ENCODE peak calls at places on chromosomes 13 and 19, in four cellular contexts. One of them, this sample, is unnamed.
A peak's percentile ranks its signal among the peaks of the same experiment; 100 is the strongest.

GRCh38 chr19:4088975-4089374 is 22.3 kb upstream of the ZBTB7A start:
- DNase-seq in H1: no peak
- DNase-seq in K562: peak; percentile 53
- DNase-seq in HepG2: no peak
- DNase-seq in this sample: no peak

GRCh38 chr13:98821372-98822237 is 69.1 kb upstream of the SLC15A1 start:
- DNase-seq in H1: no peak
- DNase-seq in K562: no peak
- DNase-seq in HepG2: peak; percentile 51
- DNase-seq in this sample: peak; percentile 33

GRCh38 chr19:6056282-6056741 is 54.0 kb downstream of the RFX2 start:
- DNase-seq in H1: no peak
- DNase-seq in K562: no peak
- DNase-seq in HepG2: peak; percentile 56
- DNase-seq in this sample: peak; percentile 32

GRCh38 chr19:46863818-46864629 is 3.2 kb downstream of the ARHGAP35 start:
- DNase-seq in H1: peak; percentile 65
- DNase-seq in K562: no peak
- DNase-seq in HepG2: peak; percentile 66
- DNase-seq in this sample: no peak

GRCh38 chr13:33235078-33235477 is 50.5 kb downstream of the STARD13 start:
- DNase-seq in H1: no peak
- DNase-seq in K562: no peak
- DNase-seq in HepG2: peak; percentile 71
- DNase-seq in this sample: no peak

GRCh38 chr13:20126460-20127262 is 34.2 kb downstream of the GJA3 start:
- DNase-seq in H1: no peak
- DNase-seq in K562: no peak
- DNase-seq in HepG2: no peak
- DNase-seq in this sample: no peak

GRCh38 chr13:113153810-113154748 is 4.4 kb upstream of the PROZ start:
- DNase-seq in H1: peak; percentile 71
- DNase-seq in K562: peak; percentile 76
- DNase-seq in HepG2: peak; percentile 49
- DNase-seq in this sample: peak; percentile 70

GRCh38 chr19:23901360-23901759 is 13.3 kb upstream of the ZNF726 start:
- DNase-seq in H1: no peak
- DNase-seq in K562: no peak
- DNase-seq in HepG2: no peak
- DNase-seq in this sample: no peak

GRCh38 chr19:10335149-10336053 is 2.1 kb upstream of the RAVER1 start:
- DNase-seq in H1: peak; percentile 61
- DNase-seq in K562: no peak
- DNase-seq in HepG2: no peak
- DNase-seq in this sample: no peak

GRCh38 chr13:75511226-75511625 is 26.4 kb downstream of the COMMD6 start:
- DNase-seq in H1: no peak
- DNase-seq in K562: no peak
- DNase-seq in HepG2: no peak
- DNase-seq in this sample: no peak

GRCh38 chr19:6062274-6062673 is 48.0 kb downstream of the RFX2 start:
- DNase-seq in H1: no peak
- DNase-seq in K562: no peak
- DNase-seq in HepG2: no peak
- DNase-seq in this sample: no peak

GRCh38 chr13:20901668-20902437 is 693 bp downstream of the XPO4 start:
- DNase-seq in H1: no peak
- DNase-seq in K562: peak; percentile 64
- DNase-seq in HepG2: peak; percentile 54
- DNase-seq in this sample: peak; percentile 24

GRCh38 chr13:36454962-36455361 is 22.7 kb downstream of the CCNA1 start:
- DNase-seq in H1: no peak
- DNase-seq in K562: no peak
- DNase-seq in HepG2: no peak
- DNase-seq in this sample: no peak

GRCh38 chr13:103039183-103039582 is 27.0 kb downstream of the SLC10A2 start:
- DNase-seq in H1: no peak
- DNase-seq in K562: no peak
- DNase-seq in HepG2: no peak
- DNase-seq in this sample: no peak

GRCh38 chr13:103757361-103757760 is 691.1 kb upstream of the SLC10A2 start:
- DNase-seq in H1: no peak
- DNase-seq in K562: no peak
- DNase-seq in HepG2: no peak
- DNase-seq in this sample: no peak

DNA sequence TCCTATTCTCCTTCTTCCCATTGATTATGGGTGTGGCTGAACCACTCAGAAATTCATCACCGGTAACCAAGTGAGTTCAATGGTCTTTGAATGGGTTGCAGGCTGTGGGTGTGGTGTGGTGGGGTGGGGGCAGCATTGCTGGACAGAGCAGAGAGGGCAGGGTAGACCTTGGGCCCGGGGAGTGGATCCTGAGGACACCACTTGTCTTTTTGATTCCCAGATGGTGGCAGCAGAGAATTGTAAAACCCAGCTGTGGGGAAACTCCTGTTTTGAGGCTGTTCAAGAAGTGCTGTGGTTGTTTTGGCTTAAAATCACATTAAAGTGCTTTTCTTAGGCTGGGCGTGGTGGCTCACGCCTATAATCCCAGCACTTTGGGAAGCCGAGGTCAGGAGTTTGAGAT is 45.8 kb upstream of the RGCC start:
- DNase-seq in H1: no peak
- DNase-seq in K562: peak; percentile 20
- DNase-seq in HepG2: peak; percentile 62
- DNase-seq in this sample: peak; percentile 29
- TF ChIP-seq KDM1A in H1: no peak
- TF ChIP-seq KDM1A in K562: no peak
- TF ChIP-seq KDM1A in HepG2: no peak
- TF ChIP-seq KDM1A in this sample: no peak

DNA sequence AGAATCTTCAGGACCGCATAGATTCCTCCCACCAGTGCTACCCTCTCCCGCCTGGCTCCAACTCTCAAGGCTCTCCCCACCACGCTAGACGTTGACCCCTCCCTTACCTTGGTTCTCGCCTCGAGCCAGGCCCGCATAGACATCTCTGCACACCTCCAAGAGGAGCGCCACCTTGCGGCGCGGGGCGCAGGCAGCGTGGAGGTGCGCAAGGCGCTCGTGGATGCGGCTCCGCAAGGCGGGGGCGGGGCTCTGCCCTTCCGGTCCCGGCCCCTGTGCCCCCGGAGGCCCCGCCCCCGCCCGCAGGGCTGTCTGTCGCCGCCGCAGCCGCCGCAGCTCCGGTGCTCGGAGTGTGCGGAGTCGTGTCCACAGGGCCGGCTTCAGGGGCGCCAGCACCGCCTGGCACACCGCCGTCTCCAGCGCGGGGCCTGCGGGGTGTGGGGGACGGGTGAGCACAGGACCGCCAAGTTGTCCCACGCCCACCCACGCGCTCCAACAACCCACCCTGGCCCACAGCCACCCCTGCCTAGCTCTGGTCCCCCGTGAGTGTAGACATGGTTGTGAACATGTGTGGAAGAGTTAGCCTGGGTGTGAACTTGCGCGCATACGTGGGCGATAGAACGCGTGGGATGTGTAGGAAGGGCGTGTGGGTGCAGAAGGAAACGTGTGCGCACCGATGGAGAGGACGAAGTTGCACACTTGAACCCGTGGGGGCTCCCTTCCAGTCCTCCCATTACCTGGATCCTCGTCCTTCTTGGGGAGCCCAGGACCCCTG is 8.1 kb downstream of the RINL start:
- DNase-seq in H1: peak; percentile 91
- DNase-seq in K562: no peak
- DNase-seq in HepG2: no peak
- DNase-seq in this sample: peak; percentile 93
- TF ChIP-seq JUN in H1: no peak
- TF ChIP-seq JUN in K562: no peak
- TF ChIP-seq JUN in HepG2: no peak
- TF ChIP-seq JUN in this sample: peak; percentile 58

GRCh38 chr13:43787998-43788397 is 1.2 kb upstream of the ENOX1 start:
- DNase-seq in H1: no peak
- DNase-seq in K562: no peak
- DNase-seq in HepG2: no peak
- DNase-seq in this sample: peak; percentile 51
- H3K4me1 ChIP-seq in H1: peaks cover 6% of the 10 kb centered on the region
- H3K4me1 ChIP-seq in K562: no peaks in the 10 kb centered on the region
- H3K4me1 ChIP-seq in HepG2: peaks cover 7% of the 10 kb centered on the region
- H3K4me1 ChIP-seq in this sample: peaks cover 9% of the 10 kb centered on the region

GRCh38 chr13:44834404-44834803 is 154.9 kb downstream of the NUFIP1 start:
- DNase-seq in H1: no peak
- DNase-seq in K562: no peak
- DNase-seq in HepG2: no peak
- DNase-seq in this sample: no peak
- TF ChIP-seq KDM1A in H1: no peak
- TF ChIP-seq KDM1A in K562: no peak
- TF ChIP-seq KDM1A in HepG2: no peak
- TF ChIP-seq KDM1A in this sample: no peak

GRCh38 chr19:9075064-9075964 is 11.5 kb upstream of the OR1M1 start:
- DNase-seq in H1: peak; percentile 57
- DNase-seq in K562: peak; percentile 96
- DNase-seq in HepG2: peak; percentile 65
- DNase-seq in this sample: peak; percentile 97
- TF ChIP-seq JUN in H1: no peak
- TF ChIP-seq JUN in K562: no peak
- TF ChIP-seq JUN in HepG2: no peak
- TF ChIP-seq JUN in this sample: peak; percentile 95

GRCh38 chr19:11560404-11560988 is 1.5 kb upstream of the ELOF1 start:
- DNase-seq in H1: peak; percentile 65
- DNase-seq in K562: peak; percentile 86
- DNase-seq in HepG2: peak; percentile 80
- DNase-seq in this sample: peak; percentile 73

GRCh38 chr19:11555246-11555645 is 3.8 kb downstream of the ELOF1 start:
- DNase-seq in H1: no peak
- DNase-seq in K562: no peak
- DNase-seq in HepG2: no peak
- DNase-seq in this sample: no peak

GRCh38 chr19:11554160-11554559 is 4.9 kb downstream of the ELOF1 start:
- DNase-seq in H1: no peak
- DNase-seq in K562: no peak
- DNase-seq in HepG2: no peak
- DNase-seq in this sample: no peak

GRCh38 chr19:11558881-11559828 is at the start of gene ELOF1:
- DNase-seq in H1: peak; percentile 95
- DNase-seq in K562: peak; percentile 98
- DNase-seq in HepG2: peak; percentile 96
- DNase-seq in this sample: peak; percentile 94

DNA sequence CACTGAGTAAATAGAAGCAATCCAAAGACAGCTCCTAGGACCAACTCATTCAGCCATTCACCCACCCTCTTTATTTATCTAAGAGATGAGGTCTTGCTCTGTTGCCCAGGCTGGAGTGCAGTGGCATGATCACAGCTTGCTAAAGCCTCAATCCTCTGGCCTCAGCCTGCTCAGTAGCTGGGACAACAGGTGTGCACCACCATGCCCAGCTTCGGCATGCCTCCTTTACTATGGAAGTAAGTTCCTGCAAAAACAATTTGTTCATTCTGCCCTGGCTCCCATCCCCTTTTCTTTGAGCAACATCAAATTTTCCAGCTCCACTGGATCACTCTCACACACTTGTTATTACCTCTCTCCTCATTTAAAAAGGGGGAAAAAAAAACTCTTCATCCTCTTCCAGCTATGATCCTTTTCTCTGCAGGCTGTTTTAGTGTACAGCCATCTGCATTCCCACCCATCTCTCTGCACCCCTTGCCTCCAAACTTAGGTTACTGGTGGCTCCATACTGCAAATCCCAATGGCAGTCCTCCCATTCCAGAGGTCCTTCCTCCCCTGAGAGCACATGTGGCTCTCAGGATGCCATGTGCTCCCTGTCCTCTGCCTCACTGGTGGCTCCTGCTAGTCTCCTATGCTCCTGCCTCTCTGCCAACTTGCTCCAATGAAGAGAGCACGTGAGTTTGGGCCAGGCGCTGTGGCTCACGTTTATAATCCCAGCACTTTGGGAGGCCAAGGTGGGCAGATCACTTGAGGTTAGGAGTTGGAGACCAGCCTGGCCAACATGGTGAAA is 2.2 kb downstream of the ELOF1 start:
- DNase-seq in H1: no peak
- DNase-seq in K562: no peak
- DNase-seq in HepG2: no peak
- DNase-seq in this sample: no peak
- H3K4me1 ChIP-seq in H1: no peaks in the 10 kb centered on the region
- H3K4me1 ChIP-seq in K562: peaks cover 37% of the 10 kb centered on the region
- H3K4me1 ChIP-seq in HepG2: peaks cover 31% of the 10 kb centered on the region
- H3K4me1 ChIP-seq in this sample: peaks cover 7% of the 10 kb centered on the region

DNA sequence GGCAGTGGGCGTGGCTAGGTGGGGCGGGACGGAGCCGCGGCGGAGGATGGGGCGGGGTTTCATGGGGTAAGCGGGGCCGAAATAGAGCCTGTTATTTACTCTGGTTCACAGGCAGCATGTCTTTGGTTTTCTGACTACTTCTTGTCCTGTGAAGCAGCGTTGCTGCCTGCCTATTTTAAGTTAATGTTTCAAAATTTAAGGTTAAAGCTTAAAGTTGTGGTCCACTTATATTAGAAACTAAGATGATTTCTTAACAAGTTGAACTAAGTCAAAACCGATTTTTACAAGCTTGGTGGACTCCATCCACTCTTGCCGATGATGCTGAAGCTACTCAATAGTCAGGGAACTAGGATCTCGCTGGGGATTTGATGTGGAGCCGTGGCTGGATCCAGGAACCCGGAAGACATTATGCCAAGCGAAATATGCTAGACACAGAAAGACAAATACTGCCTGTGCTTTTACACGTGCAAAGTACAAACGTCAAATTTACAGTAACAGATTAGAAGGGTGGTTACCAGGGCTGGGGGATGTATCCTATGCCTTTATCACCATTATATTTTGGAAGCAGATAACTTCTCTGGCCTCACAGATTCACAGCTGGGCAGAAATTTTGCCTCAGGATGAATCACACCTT is 456 bp upstream of the ZNF616 start:
- DNase-seq in H1: no peak
- DNase-seq in K562: no peak
- DNase-seq in HepG2: peak; percentile 54
- DNase-seq in this sample: no peak
- TF ChIP-seq KDM1A in H1: no peak
- TF ChIP-seq KDM1A in K562: no peak
- TF ChIP-seq KDM1A in HepG2: no peak
- TF ChIP-seq KDM1A in this sample: no peak

This sample was measured in A549.